ENCODE peak calls at places on chromosomes 3 and 15, in eight cellular contexts. Z is neuronal stem cell; K is upper lobe of right lung; I is NCI-H2081; N is stimulated activated effector memory CD8-positive, alpha-beta T cell treated with anti-CD3 and anti-CD28 coated beads, Interleukin-12 subunit alpha, Interleukin-12 subunit beta, amount 100 ng/mL, for 72 hours; L is EH; Y is mammary epithelial cell; S is psoas muscle. C is an unnamed sample.

GRCh38 chr15:39128746-39129145 is 452.1 kb upstream of the THBS1 start:
- DNase-seq in N (no peak), S (no peak), Z (no peak), K (no peak), L (peak), Y (no peak), I (no peak), C (no peak)

GRCh38 chr3:117168896-117169295 is 459.3 kb downstream of the TUSC7 start:
- DNase-seq in I (no peak), Y (no peak), N (no peak), S (no peak), K (no peak), Z (no peak), L (no peak), C (no peak)

GRCh38 chr3:127847236-127847720 is 25.0 kb upstream of the MGLL start:
- DNase-seq in K (no peak), Y (no peak), L (no peak), Z (no peak), I (no peak), S (no peak), N (no peak), C (no peak)

GRCh38 chr3:194134231-194134756 is 1.7 kb upstream of the HES1 start:
- DNase-seq in Y (no peak), L (no peak), K (peak), S (peak), I (peak), N (peak), Z (peak), C (no peak)

GRCh38 chr3:21509706-21510105 is 241.3 kb downstream of the ZNF385D start:
- DNase-seq in S (no peak), Z (no peak), Y (no peak), L (no peak), N (no peak), I (no peak), K (no peak), C (no peak)

GRCh38 chr15:40047413-40048154 is 8.6 kb upstream of the SRP14 start:
- DNase-seq in S (peak), Y (peak), K (peak), I (peak), L (peak), N (peak), Z (no peak), C (no peak)

GRCh38 chr3:149902498-149903139 is 68.1 kb downstream of the PFN2 start:
- DNase-seq in N (no peak), L (no peak), Y (peak), Z (no peak), I (no peak), S (no peak), K (no peak), C (no peak)

GRCh38 chr3:66671348-66671747 is 170.5 kb upstream of the LRIG1 start:
- DNase-seq in L (no peak), S (no peak), I (no peak), N (no peak), K (no peak), Y (no peak), Z (no peak), C (no peak)

GRCh38 chr3:109643590-109643989 is 306.2 kb upstream of the DPPA4 start:
- DNase-seq in L (peak), I (no peak), S (no peak), K (no peak), N (no peak), Y (peak), Z (no peak), C (no peak)

GRCh38 chr3:194046995-194047681 is 88.8 kb upstream of the HES1 start:
- DNase-seq in L (peak), Y (no peak), I (peak), S (peak), K (peak), N (no peak), Z (no peak), C (no peak)

GRCh38 chr3:142724682-142725351 is 983 bp downstream of the TRPC1 start:
- DNase-seq in I (peak), S (peak), L (peak), Z (no peak), N (no peak), Y (peak), K (peak), C (no peak)

GRCh38 chr3:32428092-32429068 is 36.7 kb downstream of the CMTM7 start:
- DNase-seq in Y (no peak), K (no peak), Z (no peak), S (no peak), I (no peak), N (peak), L (no peak), C (no peak)

GRCh38 chr15:88196961-88197360 is 59.6 kb downstream of the NTRK3 start:
- DNase-seq in Z (no peak), K (no peak), N (no peak), Y (no peak), L (no peak), I (no peak), S (no peak), C (no peak)

GRCh38 chr15:58471341-58471740 is 39.5 kb downstream of the LIPC start:
- DNase-seq in Y (no peak), L (no peak), Z (no peak), N (no peak), K (no peak), S (no peak), I (no peak), C (no peak)

GRCh38 chr15:85750319-85750806 is 44.4 kb downstream of the KLHL25 start:
- DNase-seq in Z (no peak), S (peak), Y (no peak), N (no peak), L (peak), K (peak), I (no peak), C (no peak)

GRCh38 chr3:179454887-179455286 is 3.6 kb upstream of the GNB4 start:
- DNase-seq in N (no peak), I (no peak), Y (peak), Z (no peak), L (peak), S (no peak), K (no peak), C (no peak)

GRCh38 chr3:87509401-87509800 is 233.0 kb upstream of the POU1F1 start:
- DNase-seq in I (no peak), K (no peak), Y (no peak), S (no peak), Z (no peak), L (no peak), N (no peak), C (no peak)

GRCh38 chr15:42605281-42605744 is 29.9 kb downstream of the STARD9 start:
- DNase-seq in I (no peak), Z (no peak), N (no peak), Y (no peak), S (no peak), L (peak), K (no peak), C (no peak)

GRCh38 chr3:60788185-60788584 is 463.1 kb downstream of the FHIT start:
- DNase-seq in N (no peak), K (no peak), Y (no peak), S (no peak), Z (no peak), I (no peak), L (no peak), C (no peak)

GRCh38 chr3:45560270-45561020 is 34.1 kb upstream of the LIMD1 start:
- DNase-seq in S (peak), Y (no peak), N (no peak), K (no peak), I (no peak), L (no peak), Z (no peak), C (no peak)

GRCh38 chr3:30751610-30752299 is 142.7 kb downstream of the GADL1 start:
- DNase-seq in L (peak), K (no peak), I (no peak), S (no peak), N (peak), Y (peak), Z (no peak), C (no peak)